ENCODE peak calls at places on chromosomes 7 and 10, in four cellular contexts. Y, Z, V and U are unnamed samples.

GRCh38 chr7:155972651-155973349 is 160.5 kb upstream of the SHH start:
- DNase-seq in Z (no peak), V (no peak), Y (no peak), U (no peak)

GRCh38 chr7:47102442-47102841 is 479.5 kb downstream of the TNS3 start:
- DNase-seq in Y (no peak), Z (no peak), V (no peak), U (no peak)

GRCh38 chr10:114623661-114624294 is 34.3 kb downstream of the ABLIM1 start:
- DNase-seq in Z (peak), V (no peak), Y (no peak), U (no peak)

GRCh38 chr7:2129376-2130375 is 103.1 kb downstream of the MAD1L1 start:
- DNase-seq in Y (no peak), Z (no peak), V (no peak), U (no peak)

GRCh38 chr10:116565533-116565932 is 19.8 kb downstream of the PNLIP start:
- DNase-seq in Z (no peak), Y (no peak), V (no peak), U (no peak)

GRCh38 chr7:124812764-124813163 is 47.2 kb upstream of the GPR37 start:
- DNase-seq in V (no peak), Z (no peak), Y (no peak), U (no peak)

GRCh38 chr10:6878067-6878412 is 298.0 kb upstream of the PRKCQ start:
- DNase-seq in Z (no peak), Y (peak), V (no peak), U (no peak)

GRCh38 chr7:98213874-98214810 is 2.9 kb downstream of the BHLHA15 start:
- DNase-seq in Z (no peak), Y (peak), V (no peak), U (no peak)

GRCh38 chr10:30591249-30591670 is 38.3 kb downstream of the LYZL2 start:
- DNase-seq in Z (peak), Y (peak), V (peak), U (no peak)

GRCh38 chr10:132257271-132257670 is 50.5 kb downstream of the STK32C start:
- DNase-seq in Y (no peak), Z (no peak), V (peak), U (no peak)

GRCh38 chr7:137564677-137565076 is 221.1 kb upstream of the PTN start:
- DNase-seq in V (no peak), Z (no peak), Y (peak), U (no peak)

GRCh38 chr10:131211146-131211545 is 100.4 kb downstream of the TCERG1L start:
- DNase-seq in V (no peak), Z (no peak), Y (no peak), U (no peak)

GRCh38 chr10:124577651-124578050 is 116.0 kb downstream of the LHPP start:
- DNase-seq in Y (no peak), V (no peak), Z (no peak), U (no peak)

GRCh38 chr7:135979674-135980660 is 2.8 kb upstream of the MTPN start:
- DNase-seq in Y (no peak), Z (no peak), V (no peak), U (no peak)

GRCh38 chr7:137453356-137453755 is 109.8 kb upstream of the PTN start:
- DNase-seq in Z (no peak), V (no peak), Y (no peak), U (no peak)

GRCh38 chr7:134806197-134806596 is 26.8 kb downstream of the CALD1 start:
- DNase-seq in V (no peak), Y (no peak), Z (no peak), U (no peak)

GRCh38 chr7:6401536-6401935 is 46.2 kb downstream of the DAGLB start:
- DNase-seq in Z (no peak), Y (no peak), V (no peak), U (no peak)

GRCh38 chr7:18356195-18356645 is 139.3 kb upstream of the HDAC9 start:
- DNase-seq in Z (peak), Y (no peak), V (peak), U (no peak)

GRCh38 chr10:127215882-127216281 is 19.5 kb upstream of the INSYN2A start:
- DNase-seq in Y (no peak), Z (no peak), V (no peak), U (no peak)

GRCh38 chr10:649798-650690 is 39.4 kb downstream of the DIP2C start:
- DNase-seq in Z (peak), V (no peak), Y (no peak), U (no peak)

GRCh38 chr10:35127289-35127891 is 744 bp downstream of the CREM start:
- DNase-seq in Z (peak), V (peak), Y (peak), U (no peak)

GRCh38 chr7:28354601-28355062 is 57.7 kb upstream of the CREB5 start:
- DNase-seq in Y (no peak), V (no peak), Z (no peak), U (no peak)

GRCh38 chr7:963236-964078 is 9.0 kb upstream of the ADAP1 start:
- DNase-seq in Y (no peak), Z (no peak), V (no peak), U (no peak)

GRCh38 chr10:33240931-33241330 is 93.5 kb downstream of the NRP1 start:
- DNase-seq in V (no peak), Y (no peak), Z (no peak), U (no peak)

GRCh38 chr7:17090751-17091150 is 207.7 kb upstream of the AHR start:
- DNase-seq in Z (no peak), V (no peak), Y (no peak), U (no peak)

GRCh38 chr7:135601182-135601581 is 43.5 kb downstream of the NUP205 start:
- DNase-seq in Y (no peak), Z (no peak), V (no peak), U (no peak)

GRCh38 chr10:1600861-1601260 is 136.5 kb downstream of the ADARB2 start:
- DNase-seq in Y (no peak), V (no peak), Z (no peak), U (no peak)

GRCh38 chr10:72137583-72137982 is 49.2 kb upstream of the SPOCK2 start:
- DNase-seq in V (no peak), Y (no peak), Z (no peak), U (no peak)

GRCh38 chr7:159066816-159067601 is 77.7 kb downstream of the VIPR2 start:
- DNase-seq in Z (no peak), V (no peak), Y (no peak), U (no peak)

GRCh38 chr7:12222889-12223579 is 11.9 kb downstream of the TMEM106B start:
- DNase-seq in Y (no peak), Z (no peak), V (no peak), U (no peak)

GRCh38 chr10:94429049-94429707 is 26.8 kb downstream of the TBC1D12 start:
- DNase-seq in Y (no peak), V (no peak), Z (no peak), U (no peak)

GRCh38 chr7:18798018-18798906 is 302.7 kb downstream of the HDAC9 start:
- DNase-seq in Z (no peak), V (no peak), Y (no peak), U (no peak)

GRCh38 chr10:118590334-118590733 is 5.1 kb downstream of the PRLHR start:
- DNase-seq in Z (no peak), V (no peak), Y (no peak), U (no peak)

GRCh38 chr7:28106316-28106957 is 74.2 kb downstream of the JAZF1 start:
- DNase-seq in Y (no peak), V (no peak), Z (no peak), U (no peak)

GRCh38 chr10:17348111-17349008 is 106.0 kb downstream of the ST8SIA6 start:
- DNase-seq in Z (no peak), V (peak), Y (no peak), U (no peak)

GRCh38 chr7:37011151-37011890 is 287.0 kb upstream of the AOAH start:
- DNase-seq in Y (no peak), V (no peak), Z (no peak), U (no peak)

GRCh38 chr7:84412161-84412969 is 217.8 kb upstream of the SEMA3A start:
- DNase-seq in Z (peak), Y (no peak), V (no peak), U (no peak)

GRCh38 chr10:33274096-33274785 is 60.2 kb downstream of the NRP1 start:
- DNase-seq in Z (no peak), V (no peak), Y (no peak), U (no peak)

GRCh38 chr10:101839421-101840063 is 4.1 kb downstream of the KCNIP2 start:
- DNase-seq in Y (peak), Z (no peak), V (peak), U (no peak)

GRCh38 chr7:27210441-27211083 is 10.7 kb upstream of the HOXA13 start:
- DNase-seq in Z (no peak), Y (peak), V (peak), U (no peak)

GRCh38 chr7:72492446-72492845 is 80.3 kb upstream of the CALN1 start:
- DNase-seq in Y (no peak), V (no peak), Z (no peak), U (no peak)
- TF ChIP-seq NR2C2 in Y (no peak), V (no peak), Z (no peak), U (no peak)

DNA sequence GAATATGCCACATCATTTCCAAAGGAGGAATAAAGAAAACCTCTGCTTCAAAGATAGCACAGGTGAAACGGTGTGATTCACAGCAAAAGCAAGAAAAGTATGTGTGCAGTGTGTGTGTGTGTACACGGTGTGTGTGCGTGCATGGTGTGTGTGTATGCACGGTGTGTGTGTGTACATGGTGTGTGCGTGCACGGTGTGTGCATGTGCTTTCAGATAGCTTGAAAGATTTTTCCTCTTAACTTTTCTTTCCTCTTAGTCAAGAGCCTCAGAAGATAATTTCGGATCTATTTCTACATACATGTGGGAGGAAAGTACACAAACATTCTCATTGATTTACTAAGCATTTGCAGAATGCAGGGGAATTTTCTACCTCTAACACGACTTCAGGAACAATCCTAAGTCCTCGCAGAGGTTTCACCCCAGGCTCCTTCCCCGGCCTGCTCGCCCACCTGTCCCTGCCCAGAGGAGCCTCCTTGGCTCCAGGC is 2.9 kb downstream of the FGFR2 start:
- DNase-seq in Z (no peak), Y (no peak), V (no peak), U (no peak)
- TF ChIP-seq NR2C2 in Z (no peak), Y (no peak), V (no peak), U (no peak)

GRCh38 chr10:103273026-103273425 is 3.9 kb upstream of the INA start:
- DNase-seq in Y (no peak), V (peak), Z (no peak), U (no peak)
- TF ChIP-seq NR2C2 in Y (no peak), V (no peak), Z (no peak), U (no peak)

DNA sequence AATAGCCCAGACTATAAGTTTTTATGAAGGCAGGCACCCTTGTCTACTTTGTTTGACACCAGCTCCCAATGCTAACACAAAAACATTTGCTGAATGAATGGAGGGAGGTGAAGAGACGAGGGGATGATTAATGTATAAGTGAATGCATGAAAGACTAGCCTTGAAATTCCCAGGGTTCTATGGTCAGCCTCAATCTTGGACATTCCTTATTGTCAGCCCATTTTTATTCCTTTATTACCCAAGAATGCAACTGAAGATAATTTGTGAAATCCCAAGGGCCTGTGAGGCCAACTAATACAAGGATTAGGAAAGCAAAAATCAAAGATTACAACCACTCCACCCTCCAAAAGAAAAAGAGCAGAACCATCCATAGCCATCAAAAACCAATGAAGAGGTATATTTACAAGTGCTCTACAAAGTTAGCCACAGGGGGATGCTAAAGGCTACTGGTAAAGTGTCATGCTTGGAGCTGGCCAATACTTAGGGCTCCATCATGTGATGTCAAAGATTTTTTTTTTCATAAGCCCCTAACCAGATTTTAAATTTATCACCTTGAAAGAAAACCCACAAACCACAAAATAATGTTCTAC is 40.0 kb upstream of the ASAH2 start:
- DNase-seq in Z (no peak), V (peak), Y (no peak), U (no peak)
- TF ChIP-seq NR2C2 in Z (no peak), V (no peak), Y (no peak), U (no peak)